ENCODE peak calls at places on chromosomes 2 and 18, in ten cellular contexts. One of them, this sample, is unnamed.

GRCh38 chr18:51537487-51537886 is 340.0 kb upstream of the MEX3C start:
- DNase-seq in Calu3: peak; percentile 68
- DNase-seq in activated CD8-positive, alpha-beta memory T cell treated with anti-CD3 and anti-CD28 coated beads for 48 hours: no peak
- DNase-seq in stimulated activated naive CD4-positive, alpha-beta T cell: no peak
- DNase-seq in HCT116: no peak
- DNase-seq in stimulated activated naive CD8-positive, alpha-beta T cell treated with anti-CD3 and anti-CD28 coated beads, Interleukin-15, Interleukin-2, amounts not matched to agents 100 U/mL and 50 U/mL, for 24 hours: no peak
- DNase-seq in WTC11: peak; percentile 58
- DNase-seq in retinal pigment epithelial cell: peak; percentile 14
- DNase-seq in COR-L47: peak; percentile 56
- DNase-seq in uterus: no peak
- DNase-seq in this sample: peak; percentile 2

GRCh38 chr2:240947607-240948006 is 41.5 kb downstream of the CROCC2 start:
- DNase-seq in WTC11: no peak
- DNase-seq in Calu3: no peak
- DNase-seq in uterus: peak; percentile 6
- DNase-seq in COR-L47: no peak
- DNase-seq in stimulated activated naive CD4-positive, alpha-beta T cell: no peak
- DNase-seq in activated CD8-positive, alpha-beta memory T cell treated with anti-CD3 and anti-CD28 coated beads for 48 hours: no peak
- DNase-seq in stimulated activated naive CD8-positive, alpha-beta T cell treated with anti-CD3 and anti-CD28 coated beads, Interleukin-15, Interleukin-2, amounts not matched to agents 100 U/mL and 50 U/mL, for 24 hours: no peak
- DNase-seq in retinal pigment epithelial cell: no peak
- DNase-seq in HCT116: no peak
- DNase-seq in this sample: no peak

GRCh38 chr2:85133751-85134254 is 611 bp downstream of the TCF7L1 start:
- DNase-seq in WTC11: peak; percentile 37
- DNase-seq in HCT116: no peak
- DNase-seq in COR-L47: no peak
- DNase-seq in retinal pigment epithelial cell: no peak
- DNase-seq in stimulated activated naive CD8-positive, alpha-beta T cell treated with anti-CD3 and anti-CD28 coated beads, Interleukin-15, Interleukin-2, amounts not matched to agents 100 U/mL and 50 U/mL, for 24 hours: peak; percentile 20
- DNase-seq in uterus: peak; percentile 53
- DNase-seq in activated CD8-positive, alpha-beta memory T cell treated with anti-CD3 and anti-CD28 coated beads for 48 hours: no peak
- DNase-seq in Calu3: peak; percentile 46
- DNase-seq in stimulated activated naive CD4-positive, alpha-beta T cell: no peak
- DNase-seq in this sample: peak; percentile 41

GRCh38 chr2:85769236-85769986 is 15.6 kb downstream of the ATOH8 start:
- DNase-seq in uterus: no peak
- DNase-seq in stimulated activated naive CD4-positive, alpha-beta T cell: no peak
- DNase-seq in activated CD8-positive, alpha-beta memory T cell treated with anti-CD3 and anti-CD28 coated beads for 48 hours: no peak
- DNase-seq in retinal pigment epithelial cell: no peak
- DNase-seq in HCT116: no peak
- DNase-seq in Calu3: peak; percentile 22
- DNase-seq in COR-L47: peak; percentile 79
- DNase-seq in stimulated activated naive CD8-positive, alpha-beta T cell treated with anti-CD3 and anti-CD28 coated beads, Interleukin-15, Interleukin-2, amounts not matched to agents 100 U/mL and 50 U/mL, for 24 hours: no peak
- DNase-seq in WTC11: peak; percentile 60
- DNase-seq in this sample: no peak

GRCh38 chr18:58416014-58416703 is 212.7 kb downstream of the ALPK2 start:
- DNase-seq in activated CD8-positive, alpha-beta memory T cell treated with anti-CD3 and anti-CD28 coated beads for 48 hours: no peak
- DNase-seq in WTC11: no peak
- DNase-seq in uterus: no peak
- DNase-seq in Calu3: no peak
- DNase-seq in COR-L47: no peak
- DNase-seq in stimulated activated naive CD8-positive, alpha-beta T cell treated with anti-CD3 and anti-CD28 coated beads, Interleukin-15, Interleukin-2, amounts not matched to agents 100 U/mL and 50 U/mL, for 24 hours: no peak
- DNase-seq in HCT116: no peak
- DNase-seq in stimulated activated naive CD4-positive, alpha-beta T cell: no peak
- DNase-seq in retinal pigment epithelial cell: no peak
- DNase-seq in this sample: no peak

GRCh38 chr18:54712315-54712714 is 116.0 kb upstream of the RAB27B start:
- DNase-seq in HCT116: no peak
- DNase-seq in Calu3: no peak
- DNase-seq in stimulated activated naive CD4-positive, alpha-beta T cell: no peak
- DNase-seq in stimulated activated naive CD8-positive, alpha-beta T cell treated with anti-CD3 and anti-CD28 coated beads, Interleukin-15, Interleukin-2, amounts not matched to agents 100 U/mL and 50 U/mL, for 24 hours: no peak
- DNase-seq in COR-L47: no peak
- DNase-seq in activated CD8-positive, alpha-beta memory T cell treated with anti-CD3 and anti-CD28 coated beads for 48 hours: no peak
- DNase-seq in retinal pigment epithelial cell: peak; percentile 50
- DNase-seq in uterus: no peak
- DNase-seq in WTC11: no peak
- DNase-seq in this sample: no peak

GRCh38 chr2:120134263-120134662 is 88.9 kb downstream of the TMEM185B start:
- DNase-seq in activated CD8-positive, alpha-beta memory T cell treated with anti-CD3 and anti-CD28 coated beads for 48 hours: no peak
- DNase-seq in HCT116: peak; percentile 37
- DNase-seq in WTC11: peak; percentile 22
- DNase-seq in retinal pigment epithelial cell: no peak
- DNase-seq in COR-L47: no peak
- DNase-seq in stimulated activated naive CD8-positive, alpha-beta T cell treated with anti-CD3 and anti-CD28 coated beads, Interleukin-15, Interleukin-2, amounts not matched to agents 100 U/mL and 50 U/mL, for 24 hours: no peak
- DNase-seq in stimulated activated naive CD4-positive, alpha-beta T cell: no peak
- DNase-seq in uterus: no peak
- DNase-seq in Calu3: peak; percentile 3
- DNase-seq in this sample: no peak

GRCh38 chr2:128510701-128511100 is 192.0 kb upstream of the HS6ST1 start:
- DNase-seq in activated CD8-positive, alpha-beta memory T cell treated with anti-CD3 and anti-CD28 coated beads for 48 hours: no peak
- DNase-seq in stimulated activated naive CD8-positive, alpha-beta T cell treated with anti-CD3 and anti-CD28 coated beads, Interleukin-15, Interleukin-2, amounts not matched to agents 100 U/mL and 50 U/mL, for 24 hours: no peak
- DNase-seq in WTC11: no peak
- DNase-seq in Calu3: no peak
- DNase-seq in HCT116: no peak
- DNase-seq in retinal pigment epithelial cell: no peak
- DNase-seq in COR-L47: no peak
- DNase-seq in uterus: no peak
- DNase-seq in stimulated activated naive CD4-positive, alpha-beta T cell: no peak
- DNase-seq in this sample: no peak

GRCh38 chr2:44392338-44392943 is 30.7 kb downstream of the CAMKMT start:
- DNase-seq in WTC11: peak; percentile 41
- DNase-seq in HCT116: peak; percentile 6
- DNase-seq in stimulated activated naive CD4-positive, alpha-beta T cell: no peak
- DNase-seq in COR-L47: peak; percentile 62
- DNase-seq in Calu3: peak; percentile 54
- DNase-seq in activated CD8-positive, alpha-beta memory T cell treated with anti-CD3 and anti-CD28 coated beads for 48 hours: no peak
- DNase-seq in uterus: no peak
- DNase-seq in stimulated activated naive CD8-positive, alpha-beta T cell treated with anti-CD3 and anti-CD28 coated beads, Interleukin-15, Interleukin-2, amounts not matched to agents 100 U/mL and 50 U/mL, for 24 hours: peak; percentile 64
- DNase-seq in retinal pigment epithelial cell: peak; percentile 1
- DNase-seq in this sample: peak; percentile 43

GRCh38 chr2:10688921-10689807 is 611 bp downstream of the NOL10 start:
- DNase-seq in activated CD8-positive, alpha-beta memory T cell treated with anti-CD3 and anti-CD28 coated beads for 48 hours: no peak
- DNase-seq in retinal pigment epithelial cell: no peak
- DNase-seq in WTC11: no peak
- DNase-seq in stimulated activated naive CD8-positive, alpha-beta T cell treated with anti-CD3 and anti-CD28 coated beads, Interleukin-15, Interleukin-2, amounts not matched to agents 100 U/mL and 50 U/mL, for 24 hours: no peak
- DNase-seq in Calu3: peak; percentile 12
- DNase-seq in stimulated activated naive CD4-positive, alpha-beta T cell: no peak
- DNase-seq in HCT116: no peak
- DNase-seq in COR-L47: no peak
- DNase-seq in uterus: no peak
- DNase-seq in this sample: peak; percentile 14

GRCh38 chr2:72116081-72116533 is 31.6 kb downstream of the CYP26B1 start:
- DNase-seq in stimulated activated naive CD4-positive, alpha-beta T cell: no peak
- DNase-seq in Calu3: peak; percentile 77
- DNase-seq in HCT116: no peak
- DNase-seq in COR-L47: no peak
- DNase-seq in retinal pigment epithelial cell: no peak
- DNase-seq in stimulated activated naive CD8-positive, alpha-beta T cell treated with anti-CD3 and anti-CD28 coated beads, Interleukin-15, Interleukin-2, amounts not matched to agents 100 U/mL and 50 U/mL, for 24 hours: no peak
- DNase-seq in activated CD8-positive, alpha-beta memory T cell treated with anti-CD3 and anti-CD28 coated beads for 48 hours: no peak
- DNase-seq in uterus: no peak
- DNase-seq in WTC11: peak; percentile 64
- DNase-seq in this sample: no peak

GRCh38 chr2:149924028-149924427 is 336.5 kb upstream of the MMADHC start:
- DNase-seq in HCT116: no peak
- DNase-seq in stimulated activated naive CD8-positive, alpha-beta T cell treated with anti-CD3 and anti-CD28 coated beads, Interleukin-15, Interleukin-2, amounts not matched to agents 100 U/mL and 50 U/mL, for 24 hours: no peak
- DNase-seq in WTC11: no peak
- DNase-seq in stimulated activated naive CD4-positive, alpha-beta T cell: no peak
- DNase-seq in COR-L47: no peak
- DNase-seq in uterus: no peak
- DNase-seq in Calu3: no peak
- DNase-seq in retinal pigment epithelial cell: no peak
- DNase-seq in activated CD8-positive, alpha-beta memory T cell treated with anti-CD3 and anti-CD28 coated beads for 48 hours: no peak
- DNase-seq in this sample: no peak

GRCh38 chr2:216535454-216535995 is 36.9 kb downstream of the RPL37A start:
- DNase-seq in COR-L47: no peak
- DNase-seq in retinal pigment epithelial cell: no peak
- DNase-seq in HCT116: no peak
- DNase-seq in stimulated activated naive CD8-positive, alpha-beta T cell treated with anti-CD3 and anti-CD28 coated beads, Interleukin-15, Interleukin-2, amounts not matched to agents 100 U/mL and 50 U/mL, for 24 hours: no peak
- DNase-seq in activated CD8-positive, alpha-beta memory T cell treated with anti-CD3 and anti-CD28 coated beads for 48 hours: no peak
- DNase-seq in Calu3: no peak
- DNase-seq in uterus: peak; percentile 89
- DNase-seq in WTC11: no peak
- DNase-seq in stimulated activated naive CD4-positive, alpha-beta T cell: no peak
- DNase-seq in this sample: no peak

GRCh38 chr2:40032650-40033319 is 253.7 kb upstream of the THUMPD2 start:
- DNase-seq in retinal pigment epithelial cell: no peak
- DNase-seq in COR-L47: no peak
- DNase-seq in HCT116: no peak
- DNase-seq in WTC11: no peak
- DNase-seq in stimulated activated naive CD8-positive, alpha-beta T cell treated with anti-CD3 and anti-CD28 coated beads, Interleukin-15, Interleukin-2, amounts not matched to agents 100 U/mL and 50 U/mL, for 24 hours: no peak
- DNase-seq in uterus: no peak
- DNase-seq in activated CD8-positive, alpha-beta memory T cell treated with anti-CD3 and anti-CD28 coated beads for 48 hours: no peak
- DNase-seq in Calu3: no peak
- DNase-seq in stimulated activated naive CD4-positive, alpha-beta T cell: no peak
- DNase-seq in this sample: no peak

GRCh38 chr18:23864620-23865019 is 149.9 kb upstream of the TTC39C start:
- DNase-seq in Calu3: no peak
- DNase-seq in COR-L47: no peak
- DNase-seq in uterus: no peak
- DNase-seq in HCT116: no peak
- DNase-seq in retinal pigment epithelial cell: no peak
- DNase-seq in activated CD8-positive, alpha-beta memory T cell treated with anti-CD3 and anti-CD28 coated beads for 48 hours: no peak
- DNase-seq in stimulated activated naive CD4-positive, alpha-beta T cell: no peak
- DNase-seq in stimulated activated naive CD8-positive, alpha-beta T cell treated with anti-CD3 and anti-CD28 coated beads, Interleukin-15, Interleukin-2, amounts not matched to agents 100 U/mL and 50 U/mL, for 24 hours: peak; percentile 25
- DNase-seq in WTC11: no peak
- DNase-seq in this sample: no peak

GRCh38 chr2:161044095-161044874 is 115.9 kb upstream of the TANK start:
- DNase-seq in Calu3: no peak
- DNase-seq in activated CD8-positive, alpha-beta memory T cell treated with anti-CD3 and anti-CD28 coated beads for 48 hours: no peak
- DNase-seq in WTC11: no peak
- DNase-seq in HCT116: no peak
- DNase-seq in uterus: peak; percentile 18
- DNase-seq in stimulated activated naive CD4-positive, alpha-beta T cell: no peak
- DNase-seq in stimulated activated naive CD8-positive, alpha-beta T cell treated with anti-CD3 and anti-CD28 coated beads, Interleukin-15, Interleukin-2, amounts not matched to agents 100 U/mL and 50 U/mL, for 24 hours: no peak
- DNase-seq in COR-L47: no peak
- DNase-seq in retinal pigment epithelial cell: no peak
- DNase-seq in this sample: no peak

GRCh38 chr2:96100893-96101304 is 15.5 kb downstream of the ADRA2B start:
- DNase-seq in stimulated activated naive CD4-positive, alpha-beta T cell: no peak
- DNase-seq in COR-L47: no peak
- DNase-seq in WTC11: peak; percentile 4
- DNase-seq in uterus: no peak
- DNase-seq in retinal pigment epithelial cell: no peak
- DNase-seq in Calu3: no peak
- DNase-seq in HCT116: no peak
- DNase-seq in activated CD8-positive, alpha-beta memory T cell treated with anti-CD3 and anti-CD28 coated beads for 48 hours: no peak
- DNase-seq in stimulated activated naive CD8-positive, alpha-beta T cell treated with anti-CD3 and anti-CD28 coated beads, Interleukin-15, Interleukin-2, amounts not matched to agents 100 U/mL and 50 U/mL, for 24 hours: peak; percentile 1
- DNase-seq in this sample: no peak

GRCh38 chr2:176454893-176455810 is 185.9 kb downstream of the MTX2 start:
- DNase-seq in retinal pigment epithelial cell: peak; percentile 8
- DNase-seq in Calu3: peak; percentile 90
- DNase-seq in stimulated activated naive CD4-positive, alpha-beta T cell: peak; percentile 32
- DNase-seq in COR-L47: peak; percentile 80
- DNase-seq in activated CD8-positive, alpha-beta memory T cell treated with anti-CD3 and anti-CD28 coated beads for 48 hours: peak; percentile 38
- DNase-seq in uterus: peak; percentile 92
- DNase-seq in WTC11: peak; percentile 94
- DNase-seq in HCT116: peak; percentile 45
- DNase-seq in stimulated activated naive CD8-positive, alpha-beta T cell treated with anti-CD3 and anti-CD28 coated beads, Interleukin-15, Interleukin-2, amounts not matched to agents 100 U/mL and 50 U/mL, for 24 hours: peak; percentile 87
- DNase-seq in this sample: peak; percentile 76

GRCh38 chr2:201432038-201432437 is 19.2 kb downstream of the TRAK2 start:
- DNase-seq in stimulated activated naive CD8-positive, alpha-beta T cell treated with anti-CD3 and anti-CD28 coated beads, Interleukin-15, Interleukin-2, amounts not matched to agents 100 U/mL and 50 U/mL, for 24 hours: no peak
- DNase-seq in stimulated activated naive CD4-positive, alpha-beta T cell: peak; percentile 31
- DNase-seq in activated CD8-positive, alpha-beta memory T cell treated with anti-CD3 and anti-CD28 coated beads for 48 hours: no peak
- DNase-seq in retinal pigment epithelial cell: peak; percentile 34
- DNase-seq in COR-L47: no peak
- DNase-seq in uterus: no peak
- DNase-seq in Calu3: no peak
- DNase-seq in HCT116: no peak
- DNase-seq in WTC11: no peak
- DNase-seq in this sample: no peak